ENCODE peak calls at places on chromosomes 6 and 20, in five cellular contexts. H, L, D, Q and I are unnamed samples.

GRCh38 chr6:33029297-33030184 is 20.1 kb upstream of the HLA-DOA start:
- DNase-seq in H (peak), L (no peak), D (no peak), Q (peak), I (no peak)

GRCh38 chr6:56933650-56934049 is 21.3 kb upstream of the BEND6 start:
- DNase-seq in H (no peak), L (no peak), D (no peak), Q (no peak), I (no peak)

GRCh38 chr20:58711266-58712051 is 18.9 kb downstream of the NPEPL1 start:
- DNase-seq in H (no peak), L (no peak), D (peak), Q (no peak), I (no peak)

GRCh38 chr6:16681260-16681873 is 79.9 kb downstream of the ATXN1 start:
- DNase-seq in H (peak), L (peak), D (no peak), Q (no peak), I (peak)

GRCh38 chr6:66516377-66516776 is 809.4 kb upstream of the EYS start:
- DNase-seq in H (no peak), L (no peak), D (no peak), Q (no peak), I (no peak)

GRCh38 chr6:134187154-134187553 is 130.8 kb downstream of the SGK1 start:
- DNase-seq in H (no peak), L (no peak), D (no peak), Q (no peak), I (no peak)

GRCh38 chr20:48149887-48150286 is 364.6 kb upstream of the SULF2 start:
- DNase-seq in H (no peak), L (no peak), D (no peak), Q (no peak), I (no peak)

GRCh38 chr6:127496471-127496870 is 22.7 kb downstream of the MTCL3 start:
- DNase-seq in H (no peak), L (peak), D (no peak), Q (no peak), I (peak)

GRCh38 chr6:46584586-46584985 is 68.0 kb downstream of the CYP39A1 start:
- DNase-seq in H (no peak), L (no peak), D (no peak), Q (no peak), I (peak)

GRCh38 chr6:52647199-52647598 is 23.7 kb upstream of the TMEM14A start:
- DNase-seq in H (no peak), L (peak), D (no peak), Q (no peak), I (peak)

GRCh38 chr6:157593596-157593995 is 212.6 kb downstream of the ZDHHC14 start:
- DNase-seq in H (no peak), L (no peak), D (no peak), Q (no peak), I (no peak)

GRCh38 chr6:163355471-163355991 is 59.0 kb upstream of the QKI start:
- DNase-seq in H (no peak), L (no peak), D (no peak), Q (peak), I (peak)

GRCh38 chr6:84258268-84258667 is 30.8 kb upstream of the CEP162 start:
- DNase-seq in H (peak), L (no peak), D (no peak), Q (no peak), I (no peak)

GRCh38 chr20:43667341-43668132 is 623 bp downstream of the MYBL2 start:
- DNase-seq in H (peak), L (no peak), D (peak), Q (no peak), I (peak)

GRCh38 chr6:41939848-41940758 is 1.5 kb downstream of the CCND3 start:
- DNase-seq in H (no peak), L (peak), D (peak), Q (no peak), I (peak)

GRCh38 chr6:3592371-3592941 is 135.6 kb upstream of the SLC22A23 start:
- DNase-seq in H (no peak), L (peak), D (no peak), Q (no peak), I (peak)

GRCh38 chr6:7593234-7593633 is 3.2 kb downstream of the SNRNP48 start:
- DNase-seq in H (no peak), L (no peak), D (no peak), Q (no peak), I (no peak)

GRCh38 chr6:157461000-157461915 is 80.3 kb downstream of the ZDHHC14 start:
- DNase-seq in H (no peak), L (peak), D (peak), Q (no peak), I (no peak)

GRCh38 chr6:121917834-121918559 is 481.5 kb upstream of the HSF2 start:
- DNase-seq in H (no peak), L (no peak), D (no peak), Q (no peak), I (no peak)

GRCh38 chr20:24700166-24700860 is 230.9 kb downstream of the SYNDIG1 start:
- DNase-seq in H (no peak), L (no peak), D (peak), Q (no peak), I (no peak)

GRCh38 chr6:158815379-158815724 is 3.8 kb downstream of the EZR start:
- DNase-seq in H (no peak), L (no peak), D (peak), Q (no peak), I (no peak)

GRCh38 chr6:168905451-168906090 is 348.1 kb downstream of the THBS2 start:
- DNase-seq in H (no peak), L (no peak), D (no peak), Q (no peak), I (no peak)

GRCh38 chr20:25389381-25389857 is 1.2 kb downstream of the ABHD12 start:
- DNase-seq in H (peak), L (peak), D (no peak), Q (no peak), I (peak)

GRCh38 chr6:130359736-130360135 is 6.1 kb upstream of the TMEM200A start:
- DNase-seq in H (no peak), L (peak), D (no peak), Q (no peak), I (peak)

GRCh38 chr6:2008383-2008976 is 236.9 kb downstream of the GMDS start:
- DNase-seq in H (no peak), L (peak), D (no peak), Q (no peak), I (no peak)

GRCh38 chr6:165847407-165848098 is 184.5 kb upstream of the PDE10A start:
- DNase-seq in H (no peak), L (no peak), D (peak), Q (peak), I (no peak)

GRCh38 chr6:81088133-81088532 is 664.3 kb downstream of the TENT5A start:
- DNase-seq in H (no peak), L (no peak), D (no peak), Q (no peak), I (no peak)

GRCh38 chr20:35648836-35649235 is 15.9 kb downstream of the CPNE1 start:
- DNase-seq in H (no peak), L (no peak), D (no peak), Q (no peak), I (peak)

GRCh38 chr20:11852801-11853200 is 64.9 kb upstream of the BTBD3 start:
- DNase-seq in H (no peak), L (peak), D (no peak), Q (no peak), I (peak)

GRCh38 chr6:1894954-1895353 is 285.2 kb downstream of the FOXC1 start:
- DNase-seq in H (no peak), L (no peak), D (no peak), Q (no peak), I (peak)

GRCh38 chr20:32810941-32811340 is 8.8 kb upstream of the MAPRE1 start:
- DNase-seq in H (no peak), L (no peak), D (no peak), Q (no peak), I (no peak)

GRCh38 chr20:20979934-20980333 is 126.2 kb downstream of the LINC00237 start:
- DNase-seq in H (no peak), L (no peak), D (no peak), Q (no peak), I (no peak)

GRCh38 chr6:14743465-14744211 is 502.2 kb upstream of the JARID2 start:
- DNase-seq in H (no peak), L (peak), D (peak), Q (no peak), I (peak)

GRCh38 chr20:15143478-15143877 is 806.1 kb upstream of the FLRT3 start:
- DNase-seq in H (no peak), L (no peak), D (no peak), Q (no peak), I (no peak)

GRCh38 chr20:23027721-23028120 is 7.4 kb upstream of the SSTR4 start:
- DNase-seq in H (no peak), L (no peak), D (no peak), Q (no peak), I (no peak)

GRCh38 chr6:1864496-1864895 is 254.8 kb downstream of the FOXC1 start:
- DNase-seq in H (peak), L (no peak), D (no peak), Q (no peak), I (no peak)

GRCh38 chr20:36030143-36030542 is 61.8 kb downstream of the CNBD2 start:
- DNase-seq in H (no peak), L (no peak), D (no peak), Q (peak), I (no peak)

GRCh38 chr6:89597372-89597771 is 41.2 kb downstream of the LYRM2 start:
- DNase-seq in H (no peak), L (no peak), D (no peak), Q (no peak), I (no peak)

GRCh38 chr6:25279748-25280616 is 808 bp downstream of the CARMIL1 start:
- DNase-seq in H (peak), L (no peak), D (peak), Q (peak), I (peak)
- TF ChIP-seq CTCF in H (no peak), L (no peak), D (no peak), Q (no peak), I (no peak)

GRCh38 chr6:108914235-108915022 is 66.2 kb downstream of the ARMC2 start:
- DNase-seq in H (no peak), L (no peak), D (peak), Q (no peak), I (peak)
- TF ChIP-seq CTCF in H (peak), L (peak), D (peak), Q (peak), I (peak)

DNA sequence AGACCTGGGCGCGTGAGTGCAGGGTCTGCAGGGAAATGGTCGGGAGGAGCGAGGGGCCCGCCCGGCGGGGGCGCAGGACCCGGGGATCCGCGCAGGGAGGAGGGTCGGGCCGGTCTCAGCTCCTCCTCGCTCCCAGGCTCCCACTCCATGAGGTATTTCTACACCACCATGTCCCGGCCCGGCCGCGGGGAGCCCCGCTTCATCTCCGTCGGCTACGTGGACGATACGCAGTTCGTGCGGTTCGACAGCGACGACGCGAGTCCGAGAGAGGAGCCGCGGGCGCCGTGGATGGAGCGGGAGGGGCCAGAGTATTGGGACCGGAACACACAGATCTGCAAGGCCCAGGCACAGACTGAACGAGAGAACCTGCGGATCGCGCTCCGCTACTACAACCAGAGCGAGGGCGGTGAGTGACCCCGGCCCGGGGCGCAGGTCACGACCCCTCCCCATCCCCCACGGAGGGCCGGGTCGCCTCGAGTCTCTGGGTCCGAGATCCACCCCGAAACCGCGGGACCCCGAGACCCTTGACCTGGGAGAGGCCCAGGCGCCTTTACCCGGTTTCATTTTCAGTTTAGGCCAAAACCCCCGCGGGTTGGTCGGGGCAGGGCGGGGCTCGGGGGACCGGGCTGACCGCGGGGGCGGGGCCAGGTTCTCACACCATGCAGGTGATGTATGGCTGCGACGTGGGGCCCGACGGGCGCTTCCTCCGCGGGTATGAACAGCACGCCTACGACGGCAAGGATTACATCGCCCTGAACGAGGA is 54.3 kb upstream of the HLA-A start:
- DNase-seq in H (peak), L (peak), D (peak), Q (peak), I (peak)
- TF ChIP-seq CTCF in H (no peak), L (no peak), D (no peak), Q (no peak), I (no peak)

GRCh38 chr6:138752017-138752416 is 21.6 kb upstream of the CCDC28A start:
- DNase-seq in H (no peak), L (no peak), D (peak), Q (no peak), I (no peak)
- TF ChIP-seq CTCF in H (peak), L (peak), D (peak), Q (no peak), I (no peak)